ENCODE peak calls at places on chromosomes 4 and X, in six cellular contexts. B is GM23338, G is K562, O is hepatocyte, S is neural progenitor cell, P is GM12878. I is an unnamed sample.
A peak's percentile ranks its signal among the peaks of the same experiment; 100 is the strongest.

GRCh38 chr4:3123201-3123671 is 48.8 kb downstream of the HTT start:
- DNase-seq in S (no peak), B (no peak), G (no peak), O (peak; percentile 26), P (no peak), I (no peak)

GRCh38 chr4:187238646-187239045 is 515.0 kb upstream of the FAT1 start:
- DNase-seq in G (no peak), B (no peak), O (no peak), P (no peak), S (no peak), I (no peak)

GRCh38 chr4:121784975-121785374 is 16.1 kb upstream of the EXOSC9 start:
- DNase-seq in S (no peak), O (no peak), P (no peak), G (no peak), B (no peak), I (peak; percentile 82)

GRCh38 chrX:27767387-27767786 is 40.4 kb upstream of the MAGEB10 start:
- DNase-seq in O (no peak), S (no peak), G (no peak), P (no peak), B (no peak), I (no peak)

GRCh38 chrX:47059142-47059874 is 18.9 kb upstream of the RGN start:
- DNase-seq in O (no peak), G (peak; percentile 20), P (no peak), B (no peak), S (no peak), I (no peak)

GRCh38 chrX:130091976-130092522 is 18.2 kb downstream of the ELF4 start:
- DNase-seq in G (peak; percentile 88), O (peak; percentile 32), S (no peak), P (peak; percentile 81), B (peak; percentile 30), I (no peak)

GRCh38 chrX:84224741-84225140 is 36.7 kb upstream of the RPS6KA6 start:
- DNase-seq in G (no peak), S (no peak), B (no peak), P (no peak), O (no peak), I (no peak)

GRCh38 chrX:1535241-1536041 is 1.5 kb downstream of the P2RY8 start:
- DNase-seq in O (no peak), S (no peak), G (no peak), P (peak; percentile 62), B (no peak), I (no peak)

GRCh38 chr4:107600456-107600855 is 119.6 kb downstream of the PAPSS1 start:
- DNase-seq in G (no peak), S (no peak), P (no peak), O (no peak), B (peak; percentile 11), I (no peak)

GRCh38 chr4:147409350-147409749 is 71.5 kb upstream of the EDNRA start:
- DNase-seq in B (no peak), P (no peak), O (no peak), S (no peak), G (no peak), I (peak; percentile 33)

GRCh38 chr4:128565565-128566186 is 243.8 kb upstream of the JADE1 start:
- DNase-seq in G (peak; percentile 54), B (peak; percentile 85), S (peak; percentile 79), O (peak; percentile 67), P (no peak), I (no peak)

GRCh38 chr4:74537459-74537858 is 92.5 kb downstream of the AREG start:
- DNase-seq in O (no peak), P (no peak), S (no peak), G (no peak), B (no peak), I (no peak)

GRCh38 chr4:122814426-122814825 is 12.2 kb upstream of the FGF2 start:
- DNase-seq in S (no peak), O (no peak), B (no peak), G (no peak), P (peak; percentile 11), I (no peak)

GRCh38 chrX:10922841-10923240 is 188.3 kb upstream of the HCCS start:
- DNase-seq in G (no peak), O (no peak), P (no peak), S (no peak), B (no peak), I (no peak)

GRCh38 chrX:103941201-103941975 is 21.0 kb upstream of the TMSB15B start:
- DNase-seq in B (peak; percentile 48), O (peak; percentile 19), S (peak; percentile 17), G (peak; percentile 28), P (no peak), I (peak; percentile 35)

GRCh38 chr4:56907009-56907408 is 691 bp upstream of the REST start:
- DNase-seq in P (no peak), O (peak; percentile 19), B (peak; percentile 48), G (peak; percentile 11), S (peak; percentile 32), I (no peak)

GRCh38 chrX:12974217-12974796 is 603 bp upstream of the TMSB4X start:
- DNase-seq in P (no peak), O (peak; percentile 85), S (peak; percentile 74), G (peak; percentile 73), B (peak; percentile 37), I (peak; percentile 60)

GRCh38 chr4:146333187-146333894 is 119.0 kb downstream of the REELD1 start:
- DNase-seq in B (no peak), G (no peak), P (peak; percentile 59), O (peak; percentile 36), S (no peak), I (peak; percentile 62)

GRCh38 chrX:56788717-56789122 is 59.7 kb downstream of the NBDY start:
- DNase-seq in G (peak; percentile 29), S (no peak), O (no peak), B (no peak), P (no peak), I (no peak)

GRCh38 chrX:132740316-132741123 is 217.9 kb downstream of the HS6ST2 start:
- DNase-seq in S (peak; percentile 85), B (peak; percentile 37), P (no peak), O (no peak), G (no peak), I (no peak)
- TF ChIP-seq CTCF in S (peak; percentile 74), B (peak; percentile 61), P (peak; percentile 53), O (peak; percentile 56), G (peak; percentile 54), I (peak; percentile 73)

GRCh38 chr4:183798249-183798920 is 106.7 kb upstream of the STOX2 start:
- DNase-seq in G (no peak), O (peak; percentile 57), B (peak; percentile 45), S (peak; percentile 42), P (no peak), I (peak; percentile 40)

GRCh38 chr4:183801460-183802168 is 103.5 kb upstream of the STOX2 start:
- DNase-seq in G (no peak), O (no peak), B (peak; percentile 26), P (no peak), S (no peak), I (no peak)

GRCh38 chr4:183798921-183799307 is 106.2 kb upstream of the STOX2 start:
- DNase-seq in O (peak; percentile 16), S (peak; percentile 67), G (no peak), P (no peak), B (peak; percentile 67), I (peak; percentile 6)

GRCh38 chr4:183797041-183797444 is 108.1 kb upstream of the STOX2 start:
- DNase-seq in B (peak; percentile 33), O (peak; percentile 35), S (peak; percentile 35), G (no peak), P (no peak), I (peak; percentile 32)

GRCh38 chr4:183797445-183798248 is 107.5 kb upstream of the STOX2 start:
- DNase-seq in P (no peak), S (peak; percentile 73), G (no peak), B (peak; percentile 63), O (peak; percentile 65), I (peak; percentile 48)
- TF ChIP-seq EZH2 in P (no peak), S (peak; percentile 88), G (no peak), B (peak; percentile 33), O (no peak), I (no peak)

DNA sequence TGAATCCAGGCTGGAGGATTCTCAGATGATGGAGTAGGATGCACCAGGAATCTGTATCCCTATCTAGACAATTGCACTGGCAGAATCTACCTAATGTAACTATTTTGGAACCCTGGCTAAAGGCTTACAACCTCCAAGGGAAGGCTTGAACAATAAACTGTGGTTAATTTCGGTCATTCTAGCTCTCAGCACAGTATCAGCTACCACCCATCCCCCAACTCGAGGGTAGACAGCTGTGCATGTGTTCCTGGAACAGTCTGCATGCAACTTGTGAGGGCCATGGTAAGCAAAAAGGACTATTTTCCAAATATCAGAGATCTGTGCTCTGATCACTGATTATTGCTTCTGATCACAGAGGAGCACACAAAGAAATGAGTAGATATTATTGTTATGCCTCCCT is 34.0 kb downstream of the ELF2 start:
- DNase-seq in B (no peak), O (no peak), S (no peak), P (no peak), G (no peak), I (no peak)
- H3K4me1 ChIP-seq in B (peaks cover 51% of the 10 kb centered on the region), O (no peaks in the 10 kb centered on the region), S (peaks cover 4% of the 10 kb centered on the region), P (no peaks in the 10 kb centered on the region), G (peaks cover 8% of the 10 kb centered on the region), I (peaks cover 10% of the 10 kb centered on the region)

GRCh38 chrX:48466696-48467095 is 3.4 kb downstream of the SLC38A5 start:
- DNase-seq in B (peak; percentile 46), P (no peak), O (no peak), S (no peak), G (peak; percentile 37), I (no peak)
- TF ChIP-seq CTCF in B (peak; percentile 42), P (peak; percentile 48), O (no peak), S (peak; percentile 21), G (peak; percentile 36), I (no peak)

GRCh38 chrX:2583194-2584162 is 82.7 kb upstream of the DHRSX start:
- DNase-seq in S (peak; percentile 35), B (peak; percentile 42), G (no peak), P (no peak), O (no peak), I (no peak)
- TF ChIP-seq EZH2 in S (peak; percentile 96), B (peak; percentile 55), G (no peak), P (no peak), O (peak; percentile 98), I (peak; percentile 32)

GRCh38 chr4:138223191-138223910 is 18.8 kb downstream of the SLC7A11 start:
- DNase-seq in O (no peak), G (no peak), P (no peak), B (peak; percentile 81), S (peak; percentile 63), I (no peak)
- H3K4me1 ChIP-seq in O (no peaks in the 10 kb centered on the region), G (no peaks in the 10 kb centered on the region), P (no peaks in the 10 kb centered on the region), B (peaks cover 64% of the 10 kb centered on the region), S (peaks cover 73% of the 10 kb centered on the region), I (peaks cover 6% of the 10 kb centered on the region)

I was measured in mammary epithelial cell.